ENCODE peak calls at places on chromosomes 3 and 15, in four cellular contexts. U is HL-60, M is K562, L is GM12878. F is an unnamed sample.

GRCh38 chr15:85318048-85318731 is 62.2 kb upstream of the AKAP13 start:
- DNase-seq in L (peak), M (no peak), U (no peak), F (no peak)

GRCh38 chr3:56885461-56885860 is 83.7 kb upstream of the ARHGEF3 start:
- DNase-seq in U (no peak), M (no peak), L (no peak), F (no peak)

GRCh38 chr15:88959445-88959844 is 46.3 kb upstream of the MFGE8 start:
- DNase-seq in U (no peak), L (no peak), M (no peak), F (no peak)

GRCh38 chr3:182028081-182028480 is 316.4 kb downstream of the SOX2 start:
- DNase-seq in M (no peak), U (no peak), L (no peak), F (no peak)

GRCh38 chr3:125061170-125061569 is 5.4 kb upstream of the HEG1 start:
- DNase-seq in M (no peak), U (no peak), L (no peak), F (no peak)

GRCh38 chr15:52493968-52494367 is 34.7 kb downstream of the MYO5A start:
- DNase-seq in M (no peak), L (no peak), U (no peak), F (no peak)

GRCh38 chr3:116037954-116038911 is 407.1 kb downstream of the LSAMP start:
- DNase-seq in U (peak), M (peak), L (peak), F (peak)

GRCh38 chr3:197339841-197340520 is 41.6 kb upstream of the DLG1 start:
- DNase-seq in U (no peak), M (no peak), L (no peak), F (no peak)

GRCh38 chr3:127676921-127677351 is 4.2 kb downstream of the ABTB1 start:
- DNase-seq in U (no peak), M (no peak), L (no peak), F (no peak)

GRCh38 chr3:113374078-113374477 is 67.2 kb downstream of the CFAP44 start:
- DNase-seq in U (no peak), L (no peak), M (no peak), F (no peak)

GRCh38 chr3:168467085-168467714 is 371.5 kb upstream of the GOLIM4 start:
- DNase-seq in M (no peak), U (no peak), L (peak), F (no peak)

GRCh38 chr15:82047493-82048446 is 2.0 kb upstream of the MEX3B start:
- DNase-seq in M (no peak), U (peak), L (no peak), F (no peak)

GRCh38 chr3:179015551-179016020 is 56.0 kb downstream of the ZMAT3 start:
- DNase-seq in L (peak), U (peak), M (peak), F (no peak)

GRCh38 chr3:120506076-120506827 is 55.5 kb upstream of the FSTL1 start:
- DNase-seq in M (no peak), U (no peak), L (no peak), F (no peak)

GRCh38 chr15:72690938-72691337 is 4.9 kb downstream of the BBS4 start:
- DNase-seq in L (no peak), M (no peak), U (no peak), F (no peak)

GRCh38 chr3:86845731-86846130 is 145.2 kb downstream of the VGLL3 start:
- DNase-seq in M (no peak), U (no peak), L (no peak), F (no peak)

GRCh38 chr15:92117301-92117731 is 263.8 kb downstream of the SLCO3A1 start:
- DNase-seq in U (no peak), L (no peak), M (no peak), F (no peak)

GRCh38 chr3:189157232-189158007 is 14.4 kb upstream of the TPRG1 start:
- DNase-seq in U (no peak), M (no peak), L (no peak), F (no peak)

GRCh38 chr15:52427804-52428203 is 100.9 kb downstream of the MYO5A start:
- DNase-seq in U (no peak), L (no peak), M (no peak), F (no peak)

GRCh38 chr3:170584585-170585007 is 1.3 kb downstream of the SLC7A14 start:
- DNase-seq in M (peak), L (no peak), U (no peak), F (peak)

GRCh38 chr3:55686720-55687254 is 199.7 kb upstream of the WNT5A start:
- DNase-seq in U (no peak), L (no peak), M (no peak), F (no peak)

GRCh38 chr15:76501726-76502125 is 165.2 kb downstream of the ISL2 start:
- DNase-seq in M (no peak), U (no peak), L (no peak), F (no peak)

GRCh38 chr15:51759557-51760070 is 8.2 kb downstream of the TMOD2 start:
- DNase-seq in L (no peak), U (no peak), M (peak), F (no peak)

GRCh38 chr3:197454014-197454413 is 101.8 kb downstream of the BDH1 start:
- DNase-seq in L (no peak), U (no peak), M (no peak), F (no peak)

GRCh38 chr3:114551770-114552526 is 258.1 kb downstream of the TIGIT start:
- DNase-seq in M (peak), L (no peak), U (no peak), F (no peak)

GRCh38 chr3:99012051-99012450 is 110.6 kb upstream of the DCBLD2 start:
- DNase-seq in M (no peak), L (peak), U (no peak), F (peak)

GRCh38 chr3:28349397-28350000 is 875 bp upstream of the AZI2 start:
- DNase-seq in U (no peak), L (no peak), M (no peak), F (no peak)
- TF ChIP-seq SPI1 in U (no peak), L (no peak), M (no peak), F (no peak)

GRCh38 chr3:33980252-33980651 is 181.8 kb downstream of the PDCD6IP start:
- DNase-seq in U (no peak), L (peak), M (no peak), F (no peak)
- TF ChIP-seq SPI1 in U (no peak), L (no peak), M (no peak), F (no peak)

GRCh38 chr3:58010562-58010961 is 2.3 kb downstream of the FLNB start:
- DNase-seq in L (no peak), U (no peak), M (no peak), F (no peak)
- TF ChIP-seq SPI1 in L (no peak), U (no peak), M (no peak), F (no peak)

GRCh38 chr15:74315626-74316025 is 51.8 kb downstream of the CYP11A1 start:
- DNase-seq in L (peak), M (peak), U (peak), F (peak)

GRCh38 chr15:74317820-74318375 is 49.5 kb downstream of the CYP11A1 start:
- DNase-seq in L (no peak), U (no peak), M (no peak), F (no peak)

GRCh38 chr15:74314897-74315438 is 52.5 kb downstream of the CYP11A1 start:
- DNase-seq in L (no peak), U (no peak), M (peak), F (no peak)

GRCh38 chr15:74313889-74314288 is 53.6 kb downstream of the CYP11A1 start:
- DNase-seq in M (no peak), L (no peak), U (no peak), F (no peak)

GRCh38 chr15:74316116-74316515 is 51.3 kb downstream of the CYP11A1 start:
- DNase-seq in M (no peak), L (no peak), U (no peak), F (no peak)
- TF ChIP-seq SPI1 in M (no peak), L (no peak), U (no peak), F (no peak)

DNA sequence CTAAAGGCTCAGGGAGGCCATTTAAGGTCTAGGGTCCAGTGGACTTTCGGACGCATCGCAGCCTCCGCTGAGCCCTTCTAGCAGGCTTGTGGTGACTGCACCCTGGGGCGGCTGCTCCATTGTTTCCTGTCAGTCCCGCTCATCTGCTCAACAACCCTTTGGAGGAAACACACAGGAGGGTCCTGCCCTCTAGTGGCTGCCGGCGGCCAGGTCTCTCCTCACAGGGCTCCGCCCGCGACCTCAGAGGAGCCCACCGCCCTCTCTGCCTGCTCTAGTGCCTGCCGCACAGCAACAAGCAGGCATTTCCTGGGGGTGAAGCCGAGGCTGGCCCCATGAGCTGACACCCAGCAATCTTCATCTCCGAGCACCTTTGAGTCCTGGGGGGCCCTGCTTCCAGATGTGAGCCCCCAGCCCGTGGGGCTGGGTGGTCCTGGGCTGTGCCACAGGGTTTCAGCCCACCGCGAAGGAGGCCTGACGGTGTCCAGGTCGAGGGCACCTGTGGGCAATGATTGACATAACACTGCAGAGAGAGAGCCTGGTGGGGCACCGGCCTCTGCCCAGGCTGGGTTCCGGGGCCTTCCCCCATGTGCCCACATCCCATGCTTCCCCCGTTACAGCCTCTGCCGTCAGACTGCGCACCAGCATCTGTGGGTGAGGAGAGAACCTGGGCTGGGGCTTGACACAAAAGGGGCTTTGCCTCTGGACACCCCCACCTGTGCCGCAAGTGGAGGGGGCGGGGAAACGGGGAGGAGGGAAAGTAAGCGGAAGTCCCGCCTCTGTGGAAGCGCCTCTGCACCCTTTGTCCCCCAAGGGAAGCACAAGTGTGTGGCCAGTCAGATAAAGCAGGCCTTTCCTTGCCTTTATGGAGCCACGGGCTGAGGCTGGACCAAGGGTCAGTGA is 27.0 kb upstream of the SFMBT1 start:
- DNase-seq in M (peak), U (peak), L (peak), F (peak)
- TF ChIP-seq SPI1 in M (peak), U (peak), L (peak), F (peak)

DNA sequence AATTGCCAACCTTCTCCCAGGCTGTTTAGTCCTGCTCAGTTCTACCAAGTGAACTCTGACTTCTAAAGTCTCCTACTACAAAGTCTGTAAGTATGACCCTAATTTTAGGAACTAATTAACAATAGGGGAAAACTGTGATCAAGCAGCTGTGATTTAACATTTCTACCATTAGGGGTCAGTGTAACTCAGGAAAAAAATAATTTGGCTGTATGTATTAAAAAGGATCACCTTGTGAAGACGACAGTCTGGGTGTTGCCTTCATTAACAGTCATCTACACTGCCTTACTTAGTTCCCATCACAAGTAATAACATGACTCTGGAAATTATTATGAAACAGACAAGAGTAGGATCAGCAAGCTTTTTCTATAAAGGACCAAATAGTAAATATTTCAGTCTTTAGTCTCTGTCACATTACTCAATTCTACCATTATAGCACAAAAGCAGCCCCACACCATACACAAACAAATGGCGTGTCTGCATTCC is 4.2 kb upstream of the NPHP3 start:
- DNase-seq in L (no peak), M (peak), U (no peak), F (no peak)
- TF ChIP-seq SPI1 in L (no peak), M (no peak), U (no peak), F (no peak)

GRCh38 chr15:69489101-69489571 is 36.5 kb downstream of the RPLP1 start:
- DNase-seq in L (no peak), M (no peak), U (no peak), F (no peak)
- TF ChIP-seq SPI1 in L (no peak), M (no peak), U (no peak), F (no peak)

GRCh38 chr3:133041524-133041829 is 3.3 kb downstream of the TMEM108 start:
- DNase-seq in M (no peak), L (no peak), U (no peak), F (no peak)

GRCh38 chr3:133037440-133037839 is 751 bp upstream of the TMEM108 start:
- DNase-seq in L (no peak), U (no peak), M (no peak), F (no peak)

GRCh38 chr3:133040696-133041523 is 2.7 kb downstream of the TMEM108 start:
- DNase-seq in L (peak), U (peak), M (peak), F (peak)

GRCh38 chr3:133038089-133038730 is at the start of gene TMEM108:
- DNase-seq in L (no peak), U (no peak), M (peak), F (peak)

GRCh38 chr3:133038731-133039398 is 674 bp downstream of the TMEM108 start:
- DNase-seq in U (no peak), L (no peak), M (peak), F (peak)
- TF ChIP-seq SPI1 in U (no peak), L (no peak), M (no peak), F (no peak)

DNA sequence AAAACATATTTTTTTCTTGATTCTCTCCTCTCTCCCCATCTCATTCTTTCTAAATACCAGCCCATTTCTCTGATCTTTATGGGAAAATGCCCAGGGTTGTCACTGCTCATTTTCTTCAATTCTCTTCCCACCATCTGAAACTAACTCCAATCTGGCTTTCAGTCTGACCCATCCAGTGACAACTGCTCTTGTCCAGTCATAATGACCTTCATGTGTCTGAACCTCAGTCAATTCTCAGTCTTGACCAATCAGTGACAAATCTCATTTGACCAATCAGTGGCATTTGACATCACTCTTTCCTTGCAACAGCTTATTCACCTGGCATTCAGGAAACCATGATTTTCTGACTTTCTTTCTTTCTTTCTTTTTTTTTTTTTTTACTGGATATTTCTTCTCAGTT is 15.1 kb downstream of the VEPH1 start:
- DNase-seq in U (no peak), L (no peak), M (no peak), F (no peak)
- TF ChIP-seq SPI1 in U (no peak), L (no peak), M (no peak), F (no peak)

DNA sequence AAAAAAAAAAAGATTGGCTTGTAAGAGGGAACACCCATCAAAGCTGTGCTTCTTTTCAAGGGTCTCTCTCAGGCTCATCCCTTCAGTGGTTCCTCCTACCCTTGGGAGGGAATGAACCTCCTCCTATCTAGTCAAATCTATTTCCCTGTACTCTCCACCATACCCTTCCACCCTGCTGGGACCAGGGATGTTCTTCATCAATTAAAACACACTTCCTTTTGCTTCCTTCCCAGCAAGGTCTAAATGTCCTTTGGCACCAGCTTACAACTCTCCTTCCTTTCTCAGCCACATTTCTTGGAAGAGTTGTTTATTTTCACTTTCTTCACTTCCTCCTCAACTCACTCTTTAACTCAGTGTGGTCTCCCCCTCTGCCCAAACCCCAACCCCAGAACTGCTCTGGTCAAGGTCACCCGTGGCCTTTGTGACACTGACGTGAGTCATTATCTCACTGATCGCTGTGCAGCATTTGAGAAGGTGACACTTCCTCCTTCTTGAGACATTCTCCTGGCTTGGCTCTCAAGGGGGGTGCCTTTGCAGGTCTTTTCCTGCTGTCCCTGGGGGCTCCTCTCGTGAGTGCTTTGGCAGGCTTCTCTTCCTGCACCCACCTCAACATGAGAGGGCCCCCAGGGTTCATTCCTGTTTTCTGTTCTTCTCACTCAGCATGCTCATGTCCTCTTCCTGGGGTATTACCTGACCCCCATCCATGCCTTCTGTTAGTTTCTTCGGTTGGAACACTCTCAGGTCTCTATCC is 210.5 kb upstream of the TLE3 start:
- DNase-seq in L (peak), M (peak), U (peak), F (peak)
- TF ChIP-seq SPI1 in L (peak), M (peak), U (peak), F (peak)

F was measured in GM12891.